ENCODE peak calls at places on chromosomes 13 and 19, in nine cellular contexts. K is gastrocnemius medialis, J is activated B cell treated with CpG ODN at 0.5 μM for 24 hours, M is cardiac fibroblast, S is stomach, Y is MM.1S, Z is IMR-90, U is upper lobe of left lung, L is pancreas. A is an unnamed sample.

GRCh38 chr19:48989701-48990291 is 3.3 kb downstream of the GYS1 start:
- DNase-seq in K (peak; percentile 96), J (no peak), M (no peak), S (no peak), Y (no peak), Z (no peak), U (no peak), L (no peak), A (no peak)

GRCh38 chr13:76944457-76944856 is 3.9 kb upstream of the ACOD1 start:
- DNase-seq in K (no peak), J (no peak), M (peak; percentile 78), S (no peak), Y (no peak), Z (peak; percentile 68), U (no peak), L (no peak), A (no peak)

GRCh38 chr13:42068886-42069285 is 20.4 kb downstream of the DGKH start:
- DNase-seq in K (no peak), J (no peak), M (no peak), S (no peak), Y (no peak), Z (no peak), U (no peak), L (no peak), A (no peak)

GRCh38 chr19:5128251-5128931 is 159.5 kb downstream of the KDM4B start:
- DNase-seq in K (peak; percentile 59), J (no peak), M (peak; percentile 32), S (peak; percentile 71), Y (no peak), Z (peak; percentile 75), U (peak; percentile 72), L (peak; percentile 90), A (no peak)

GRCh38 chr13:98340026-98340425 is 163.0 kb upstream of the RNF113B start:
- DNase-seq in K (no peak), J (no peak), M (no peak), S (no peak), Y (no peak), Z (no peak), U (no peak), L (no peak), A (no peak)

GRCh38 chr19:33953592-33953991 is 156.9 kb downstream of the KCTD15 start:
- DNase-seq in K (no peak), J (no peak), M (no peak), S (no peak), Y (no peak), Z (no peak), U (no peak), L (no peak), A (no peak)

GRCh38 chr19:56301886-56302620 is 12.6 kb downstream of the ZSCAN5A start:
- DNase-seq in K (no peak), J (no peak), M (peak; percentile 30), S (no peak), Y (no peak), Z (no peak), U (no peak), L (no peak), A (no peak)

GRCh38 chr13:100707818-100708740 is 33.5 kb upstream of the TMTC4 start:
- DNase-seq in K (no peak), J (no peak), M (peak; percentile 37), S (no peak), Y (no peak), Z (no peak), U (no peak), L (no peak), A (no peak)

GRCh38 chr13:79409828-79410227 is 3.8 kb upstream of the RBM26 start:
- DNase-seq in K (no peak), J (no peak), M (no peak), S (no peak), Y (no peak), Z (no peak), U (no peak), L (no peak), A (no peak)

GRCh38 chr19:7792286-7792685 is 29.2 kb downstream of the CLEC4M start:
- DNase-seq in K (no peak), J (no peak), M (no peak), S (no peak), Y (no peak), Z (peak; percentile 51), U (no peak), L (no peak), A (no peak)

GRCh38 chr13:91804724-91805123 is 406.3 kb downstream of the GPC5 start:
- DNase-seq in K (no peak), J (no peak), M (no peak), S (no peak), Y (no peak), Z (no peak), U (no peak), L (no peak), A (no peak)

GRCh38 chr13:91802957-91803356 is 404.5 kb downstream of the GPC5 start:
- DNase-seq in K (no peak), J (no peak), M (no peak), S (no peak), Y (no peak), Z (no peak), U (no peak), L (no peak), A (no peak)

GRCh38 chr13:91809161-91809560 is 410.7 kb downstream of the GPC5 start:
- DNase-seq in K (no peak), J (no peak), M (no peak), S (no peak), Y (no peak), Z (no peak), U (no peak), L (no peak), A (no peak)

DNA sequence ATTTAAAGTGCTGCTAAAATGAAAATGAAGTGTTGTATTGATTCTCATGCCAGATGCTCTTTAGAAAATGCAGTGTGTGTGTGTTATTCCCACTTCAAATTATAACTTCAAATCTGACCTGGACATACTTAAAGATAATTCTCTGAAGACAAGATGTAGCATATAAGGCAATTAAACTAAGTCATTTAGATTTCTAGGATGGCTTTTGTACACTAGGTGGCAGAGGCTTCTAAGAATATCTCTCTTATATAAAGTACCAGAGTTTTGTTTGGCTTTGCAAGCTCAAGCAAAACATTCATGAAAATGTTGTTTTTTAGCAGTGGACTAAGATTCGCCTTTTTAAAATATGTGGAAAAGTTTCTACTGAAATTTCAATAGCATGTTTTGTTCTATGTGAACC is 407.2 kb downstream of the GPC5 start:
- DNase-seq in K (no peak), J (no peak), M (no peak), S (no peak), Y (no peak), Z (no peak), U (no peak), L (no peak), A (no peak)
- TF ChIP-seq CTCF in K (no peak), J (no peak), M (no peak), S (no peak), Y (no peak), Z (no peak), U (no peak), L (no peak), A (no peak)

DNA sequence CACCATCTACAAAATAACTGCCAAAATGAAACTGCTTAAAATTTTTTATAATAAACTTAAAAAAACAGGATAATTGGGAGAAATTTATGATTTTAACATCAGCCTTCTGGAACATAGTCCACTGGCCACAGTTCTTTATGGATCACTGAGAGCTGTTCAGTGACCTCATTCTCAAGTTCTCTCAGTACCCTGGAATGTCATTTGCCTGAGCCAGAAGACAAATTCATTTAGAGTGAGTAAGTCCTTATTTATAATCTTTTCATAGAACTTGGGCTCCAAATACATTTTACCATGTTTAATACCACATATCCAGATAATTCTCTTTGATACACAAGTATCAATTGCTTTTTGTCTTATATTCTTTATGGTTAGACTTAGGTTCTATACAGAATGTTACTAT is 87.6 kb downstream of the CAB39L start:
- DNase-seq in K (no peak), J (no peak), M (peak; percentile 93), S (no peak), Y (no peak), Z (peak; percentile 96), U (no peak), L (no peak), A (no peak)
- TF ChIP-seq CTCF in K (no peak), J (no peak), M (no peak), S (no peak), Y (no peak), Z (no peak), U (no peak), L (no peak), A (no peak)

GRCh38 chr19:42468273-42468796 is 25.6 kb upstream of the CXCL17 start:
- DNase-seq in K (no peak), J (no peak), M (peak; percentile 92), S (no peak), Y (no peak), Z (peak; percentile 62), U (no peak), L (no peak), A (no peak)

GRCh38 chr19:42467437-42467760 is 24.7 kb upstream of the CXCL17 start:
- DNase-seq in K (no peak), J (no peak), M (no peak), S (no peak), Y (no peak), Z (no peak), U (no peak), L (no peak), A (no peak)

GRCh38 chr19:42465827-42466280 is 23.1 kb upstream of the CXCL17 start:
- DNase-seq in K (no peak), J (peak; percentile 58), M (no peak), S (no peak), Y (peak; percentile 34), Z (no peak), U (no peak), L (no peak), A (no peak)

GRCh38 chr19:42469311-42470239 is 26.8 kb upstream of the CXCL17 start:
- DNase-seq in K (no peak), J (no peak), M (peak; percentile 7), S (no peak), Y (no peak), Z (no peak), U (no peak), L (no peak), A (no peak)

DNA sequence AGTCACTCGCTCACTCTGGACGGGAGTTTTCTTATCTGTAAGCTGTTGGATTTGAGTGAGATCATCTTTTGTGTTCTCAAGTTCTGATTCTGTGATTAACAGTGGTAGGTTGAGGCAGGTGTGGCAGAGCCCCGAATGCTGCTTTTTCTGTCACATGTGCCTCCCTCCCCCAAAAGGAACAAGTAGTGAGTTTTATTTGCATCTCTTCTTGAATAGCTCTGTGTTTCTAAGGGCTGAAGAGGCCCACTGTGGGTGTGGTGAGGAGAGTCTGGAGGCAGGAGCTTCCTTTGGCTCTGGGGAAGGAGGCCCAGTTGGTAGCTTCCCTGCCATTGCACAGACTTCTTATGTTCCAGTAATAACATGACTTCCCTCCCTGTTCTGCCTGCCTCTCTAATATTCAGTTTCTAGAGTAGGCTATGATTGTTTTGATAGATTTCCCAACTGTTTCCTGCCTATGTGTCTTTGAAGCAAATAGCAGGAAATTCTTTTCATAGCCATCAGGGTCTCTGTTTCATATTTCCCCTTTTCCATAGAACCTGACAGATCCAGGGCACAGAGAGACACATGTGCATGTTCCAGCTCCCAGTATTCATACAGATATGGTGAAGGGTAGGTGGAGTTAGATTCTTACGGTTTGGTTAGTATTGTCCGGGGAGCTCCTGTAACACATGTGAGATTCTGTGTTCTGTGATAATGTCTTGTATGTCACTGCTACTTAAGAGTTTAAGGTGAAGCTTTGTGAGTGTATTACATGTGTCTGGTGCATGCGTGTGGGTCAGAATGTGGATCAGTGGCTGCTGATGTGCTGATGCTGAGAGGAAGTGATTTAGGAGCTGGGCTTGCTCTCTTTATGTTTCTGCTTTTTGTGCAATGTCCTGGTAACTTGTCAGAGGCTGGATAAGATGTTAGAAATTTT is 24.0 kb upstream of the CXCL17 start:
- DNase-seq in K (no peak), J (no peak), M (peak; percentile 34), S (no peak), Y (no peak), Z (no peak), U (no peak), L (no peak), A (no peak)
- TF ChIP-seq CTCF in K (no peak), J (no peak), M (no peak), S (no peak), Y (no peak), Z (no peak), U (no peak), L (no peak), A (no peak)

GRCh38 chr19:35153701-35154534 is 617 bp upstream of the FXYD5 start:
- DNase-seq in K (no peak), J (peak; percentile 68), M (no peak), S (peak; percentile 58), Y (peak; percentile 69), Z (no peak), U (peak; percentile 89), L (peak; percentile 28), A (no peak)
- TF ChIP-seq CTCF in K (peak; percentile 39), J (no peak), M (peak; percentile 70), S (no peak), Y (peak; percentile 73), Z (peak; percentile 55), U (peak; percentile 76), L (peak; percentile 38), A (peak; percentile 45)